ENCODE peak calls at places on chromosomes 11 and 22, in eight cellular contexts. One of them, this sample, is unnamed.

GRCh38 chr11:44763111-44763820 is 36.5 kb downstream of the TSPAN18 start:
- DNase-seq in K562: no peak
- DNase-seq in H1: no peak
- DNase-seq in endothelial cell of umbilical vein: peak; percentile 81
- DNase-seq in HCT116: no peak
- DNase-seq in GM12878: no peak
- DNase-seq in HepG2: no peak
- DNase-seq in GM23338: no peak
- DNase-seq in this sample: no peak

GRCh38 chr22:17706451-17706900 is 67.8 kb downstream of the BID start:
- DNase-seq in K562: peak; percentile 33
- DNase-seq in endothelial cell of umbilical vein: peak; percentile 93
- DNase-seq in HepG2: peak; percentile 36
- DNase-seq in HCT116: peak; percentile 54
- DNase-seq in GM23338: peak; percentile 46
- DNase-seq in H1: no peak
- DNase-seq in GM12878: peak; percentile 89
- DNase-seq in this sample: no peak

GRCh38 chr11:45233121-45233803 is 52.9 kb downstream of the SYT13 start:
- DNase-seq in GM12878: no peak
- DNase-seq in H1: peak; percentile 53
- DNase-seq in HepG2: peak; percentile 47
- DNase-seq in GM23338: peak; percentile 87
- DNase-seq in K562: peak; percentile 81
- DNase-seq in endothelial cell of umbilical vein: peak; percentile 52
- DNase-seq in HCT116: peak; percentile 28
- DNase-seq in this sample: no peak

GRCh38 chr11:10026514-10026913 is 267.5 kb downstream of the SBF2 start:
- DNase-seq in GM12878: no peak
- DNase-seq in H1: no peak
- DNase-seq in HepG2: no peak
- DNase-seq in K562: no peak
- DNase-seq in endothelial cell of umbilical vein: peak; percentile 42
- DNase-seq in GM23338: no peak
- DNase-seq in HCT116: no peak
- DNase-seq in this sample: no peak

GRCh38 chr22:50529416-50530279 is at the start of gene TYMP:
- DNase-seq in HepG2: peak; percentile 19
- DNase-seq in HCT116: no peak
- DNase-seq in GM23338: peak; percentile 43
- DNase-seq in endothelial cell of umbilical vein: no peak
- DNase-seq in K562: no peak
- DNase-seq in GM12878: no peak
- DNase-seq in H1: no peak
- DNase-seq in this sample: no peak

GRCh38 chr11:76666408-76666807 is 4.1 kb downstream of the LRRC32 start:
- DNase-seq in GM12878: no peak
- DNase-seq in K562: no peak
- DNase-seq in HepG2: no peak
- DNase-seq in endothelial cell of umbilical vein: peak; percentile 84
- DNase-seq in HCT116: no peak
- DNase-seq in GM23338: peak; percentile 30
- DNase-seq in H1: no peak
- DNase-seq in this sample: no peak

GRCh38 chr22:40418366-40419201 is 48.2 kb downstream of the SGSM3 start:
- DNase-seq in HCT116: no peak
- DNase-seq in HepG2: no peak
- DNase-seq in GM12878: no peak
- DNase-seq in K562: no peak
- DNase-seq in endothelial cell of umbilical vein: no peak
- DNase-seq in H1: no peak
- DNase-seq in GM23338: no peak
- DNase-seq in this sample: no peak

GRCh38 chr11:119472856-119473222 is 49.9 kb upstream of the THY1 start:
- DNase-seq in K562: no peak
- DNase-seq in H1: no peak
- DNase-seq in endothelial cell of umbilical vein: no peak
- DNase-seq in GM23338: no peak
- DNase-seq in HepG2: no peak
- DNase-seq in HCT116: no peak
- DNase-seq in GM12878: no peak
- DNase-seq in this sample: no peak

GRCh38 chr11:66315498-66315885 is 1.4 kb downstream of the CD248 start:
- DNase-seq in H1: no peak
- DNase-seq in HepG2: no peak
- DNase-seq in GM12878: no peak
- DNase-seq in HCT116: no peak
- DNase-seq in K562: no peak
- DNase-seq in endothelial cell of umbilical vein: no peak
- DNase-seq in GM23338: no peak
- DNase-seq in this sample: no peak

GRCh38 chr11:68146704-68147474 is 25.7 kb upstream of the CHKA start:
- DNase-seq in endothelial cell of umbilical vein: peak; percentile 52
- DNase-seq in K562: peak; percentile 80
- DNase-seq in HepG2: peak; percentile 97
- DNase-seq in GM12878: no peak
- DNase-seq in GM23338: no peak
- DNase-seq in H1: no peak
- DNase-seq in HCT116: no peak
- DNase-seq in this sample: no peak
- TF ChIP-seq POLR2AphosphoS5 in endothelial cell of umbilical vein: no peak
- TF ChIP-seq POLR2AphosphoS5 in K562: no peak
- TF ChIP-seq POLR2AphosphoS5 in HepG2: peak; percentile 91
- TF ChIP-seq POLR2AphosphoS5 in GM12878: no peak
- TF ChIP-seq POLR2AphosphoS5 in GM23338: no peak
- TF ChIP-seq POLR2AphosphoS5 in H1: no peak
- TF ChIP-seq POLR2AphosphoS5 in HCT116: no peak
- TF ChIP-seq POLR2AphosphoS5 in this sample: no peak

GRCh38 chr11:20754957-20755356 is 85.6 kb downstream of the NELL1 start:
- DNase-seq in HCT116: no peak
- DNase-seq in K562: no peak
- DNase-seq in GM23338: peak; percentile 89
- DNase-seq in H1: peak; percentile 34
- DNase-seq in endothelial cell of umbilical vein: no peak
- DNase-seq in HepG2: peak; percentile 2
- DNase-seq in GM12878: no peak
- DNase-seq in this sample: no peak
- TF ChIP-seq EZH2 in HCT116: no peak
- TF ChIP-seq EZH2 in K562: no peak
- TF ChIP-seq EZH2 in GM23338: no peak
- TF ChIP-seq EZH2 in H1: no peak
- TF ChIP-seq EZH2 in endothelial cell of umbilical vein: no peak
- TF ChIP-seq EZH2 in HepG2: no peak
- TF ChIP-seq EZH2 in GM12878: no peak
- TF ChIP-seq EZH2 in this sample: no peak

GRCh38 chr22:38489561-38490133 is 16.5 kb downstream of the DDX17 start:
- DNase-seq in GM12878: no peak
- DNase-seq in H1: no peak
- DNase-seq in HepG2: no peak
- DNase-seq in HCT116: no peak
- DNase-seq in GM23338: no peak
- DNase-seq in endothelial cell of umbilical vein: no peak
- DNase-seq in K562: no peak
- DNase-seq in this sample: no peak
- TF ChIP-seq POLR2AphosphoS5 in GM12878: no peak
- TF ChIP-seq POLR2AphosphoS5 in H1: peak; percentile 37
- TF ChIP-seq POLR2AphosphoS5 in HepG2: no peak
- TF ChIP-seq POLR2AphosphoS5 in HCT116: peak; percentile 29
- TF ChIP-seq POLR2AphosphoS5 in GM23338: no peak
- TF ChIP-seq POLR2AphosphoS5 in endothelial cell of umbilical vein: no peak
- TF ChIP-seq POLR2AphosphoS5 in K562: peak; percentile 13
- TF ChIP-seq POLR2AphosphoS5 in this sample: no peak

GRCh38 chr11:68690671-68691401 is 6.5 kb downstream of the GAL start:
- DNase-seq in GM12878: no peak
- DNase-seq in GM23338: no peak
- DNase-seq in K562: no peak
- DNase-seq in HCT116: no peak
- DNase-seq in H1: no peak
- DNase-seq in HepG2: no peak
- DNase-seq in endothelial cell of umbilical vein: no peak
- DNase-seq in this sample: no peak

GRCh38 chr11:68687986-68688385 is 3.6 kb downstream of the GAL start:
- DNase-seq in GM12878: no peak
- DNase-seq in GM23338: no peak
- DNase-seq in K562: no peak
- DNase-seq in HepG2: no peak
- DNase-seq in endothelial cell of umbilical vein: no peak
- DNase-seq in HCT116: no peak
- DNase-seq in H1: no peak
- DNase-seq in this sample: no peak

GRCh38 chr11:68688881-68689280 is 4.5 kb downstream of the GAL start:
- DNase-seq in H1: no peak
- DNase-seq in HepG2: no peak
- DNase-seq in GM12878: no peak
- DNase-seq in GM23338: no peak
- DNase-seq in endothelial cell of umbilical vein: no peak
- DNase-seq in HCT116: no peak
- DNase-seq in K562: no peak
- DNase-seq in this sample: no peak

GRCh38 chr11:68691402-68691784 is 7.0 kb downstream of the GAL start:
- DNase-seq in HCT116: no peak
- DNase-seq in GM23338: no peak
- DNase-seq in HepG2: no peak
- DNase-seq in GM12878: no peak
- DNase-seq in K562: no peak
- DNase-seq in endothelial cell of umbilical vein: no peak
- DNase-seq in H1: no peak
- DNase-seq in this sample: no peak

DNA sequence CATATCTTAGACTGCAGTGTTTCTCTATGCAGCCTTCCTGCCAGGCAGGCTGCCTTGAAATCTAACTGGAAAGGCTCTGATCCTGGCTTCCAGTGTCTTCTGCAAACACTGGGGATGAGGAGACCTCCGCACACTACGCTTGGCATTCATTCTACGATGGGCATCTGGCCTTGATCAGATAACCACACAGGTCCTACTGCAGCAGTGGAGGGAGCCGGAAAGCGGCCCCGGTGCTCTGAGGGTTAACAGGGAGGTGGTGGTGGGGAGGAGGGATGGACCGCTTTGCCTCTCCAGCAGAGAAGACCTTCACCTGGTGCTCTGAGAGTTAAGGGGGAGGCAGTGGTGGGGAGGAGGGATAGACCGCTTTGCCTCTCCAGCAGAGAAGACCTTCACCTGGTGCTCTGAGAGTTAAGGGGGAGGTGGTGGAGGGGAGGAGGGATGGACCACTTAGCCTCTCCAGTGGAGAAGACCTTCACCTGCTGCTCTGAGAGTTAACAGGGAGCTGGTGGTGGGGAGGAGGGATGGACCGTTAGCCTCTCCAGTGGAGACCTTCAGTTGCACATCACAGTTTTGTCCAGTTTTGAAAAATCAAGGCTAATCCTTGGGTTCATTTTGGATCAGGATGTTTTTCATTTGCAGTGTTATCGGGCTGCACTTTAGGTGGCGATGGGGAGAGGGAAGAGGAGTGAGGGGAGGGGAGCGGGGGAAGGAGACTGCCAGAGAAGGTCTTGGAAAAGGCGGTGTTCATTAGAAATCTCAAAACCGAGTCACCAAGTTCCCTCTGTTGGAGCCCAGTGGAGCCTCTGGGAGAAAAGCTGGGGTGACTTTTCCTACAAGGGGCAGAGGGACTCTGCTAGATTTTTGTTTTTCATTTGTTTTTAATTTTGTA is 5.6 kb downstream of the GAL start:
- DNase-seq in HCT116: no peak
- DNase-seq in endothelial cell of umbilical vein: no peak
- DNase-seq in GM12878: no peak
- DNase-seq in GM23338: no peak
- DNase-seq in K562: no peak
- DNase-seq in HepG2: no peak
- DNase-seq in H1: no peak
- DNase-seq in this sample: no peak
- TF ChIP-seq EZH2 in HCT116: no peak
- TF ChIP-seq EZH2 in endothelial cell of umbilical vein: no peak
- TF ChIP-seq EZH2 in GM12878: no peak
- TF ChIP-seq EZH2 in GM23338: no peak
- TF ChIP-seq EZH2 in K562: no peak
- TF ChIP-seq EZH2 in HepG2: no peak
- TF ChIP-seq EZH2 in H1: no peak
- TF ChIP-seq EZH2 in this sample: no peak

DNA sequence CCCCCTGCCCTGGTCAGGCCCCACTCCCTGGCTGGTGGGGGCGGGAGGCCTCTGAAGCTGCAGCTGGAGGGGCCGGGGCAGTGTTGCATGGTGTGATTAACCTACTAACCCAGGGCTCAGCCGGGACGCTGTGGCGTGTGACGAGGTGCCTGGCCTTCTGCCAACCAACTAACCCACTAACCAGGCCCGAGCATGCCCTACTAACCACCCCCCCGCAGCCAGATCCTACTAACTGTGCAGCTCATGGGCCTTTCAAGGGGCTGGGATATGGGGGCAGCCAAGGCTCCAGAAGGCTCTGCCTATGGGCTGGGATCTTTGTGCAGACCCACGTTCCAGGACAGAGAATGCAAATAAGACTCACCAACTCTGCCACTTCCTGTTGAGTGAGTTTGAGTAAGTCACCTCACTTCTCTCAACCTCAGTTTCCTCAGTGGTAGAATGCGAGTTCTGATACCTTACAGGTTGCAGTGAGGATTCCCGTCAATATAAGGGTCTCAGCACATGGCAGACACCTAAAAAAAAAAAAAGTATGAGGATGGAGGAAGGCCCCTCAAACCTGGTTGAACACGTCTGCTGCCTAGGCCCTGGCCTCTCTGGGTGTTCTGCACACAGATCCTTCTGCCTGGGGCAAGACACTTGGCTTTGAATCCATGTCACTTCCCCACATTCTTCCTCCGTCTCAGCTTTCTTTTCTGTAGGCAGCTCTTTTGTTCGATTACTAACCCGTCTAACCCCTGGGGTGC is 14.1 kb downstream of the MIAT start:
- DNase-seq in HCT116: no peak
- DNase-seq in endothelial cell of umbilical vein: no peak
- DNase-seq in GM23338: peak; percentile 58
- DNase-seq in H1: no peak
- DNase-seq in GM12878: peak; percentile 73
- DNase-seq in K562: no peak
- DNase-seq in HepG2: no peak
- DNase-seq in this sample: no peak
- TF ChIP-seq POLR2AphosphoS5 in HCT116: no peak
- TF ChIP-seq POLR2AphosphoS5 in endothelial cell of umbilical vein: no peak
- TF ChIP-seq POLR2AphosphoS5 in GM23338: no peak
- TF ChIP-seq POLR2AphosphoS5 in H1: no peak
- TF ChIP-seq POLR2AphosphoS5 in GM12878: peak; percentile 63
- TF ChIP-seq POLR2AphosphoS5 in K562: no peak
- TF ChIP-seq POLR2AphosphoS5 in HepG2: no peak
- TF ChIP-seq POLR2AphosphoS5 in this sample: no peak

DNA sequence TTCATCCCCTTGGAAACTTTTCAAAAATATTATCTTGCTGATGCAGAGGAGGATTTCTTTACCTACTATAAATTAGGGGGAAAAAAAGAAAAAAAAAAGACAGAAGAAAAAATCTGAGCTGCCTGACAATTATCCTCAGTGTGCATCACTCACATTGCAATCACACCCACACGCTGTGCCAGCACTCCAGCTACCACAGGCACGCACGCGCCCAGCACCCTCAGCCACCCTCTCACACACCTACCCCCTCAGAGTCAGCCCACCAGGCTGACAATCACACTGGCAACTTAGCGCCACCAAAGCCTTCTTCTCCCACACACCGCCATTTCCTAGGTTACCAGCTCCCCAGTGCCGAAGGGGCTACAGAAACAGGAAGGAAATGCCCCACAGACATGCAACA is 236.1 kb downstream of the KCNA4 start:
- DNase-seq in HepG2: no peak
- DNase-seq in endothelial cell of umbilical vein: no peak
- DNase-seq in K562: no peak
- DNase-seq in GM12878: no peak
- DNase-seq in HCT116: no peak
- DNase-seq in GM23338: peak; percentile 5
- DNase-seq in H1: no peak
- DNase-seq in this sample: no peak
- TF ChIP-seq EZH2 in HepG2: no peak
- TF ChIP-seq EZH2 in endothelial cell of umbilical vein: no peak
- TF ChIP-seq EZH2 in K562: no peak
- TF ChIP-seq EZH2 in GM12878: no peak
- TF ChIP-seq EZH2 in HCT116: no peak
- TF ChIP-seq EZH2 in GM23338: no peak
- TF ChIP-seq EZH2 in H1: no peak
- TF ChIP-seq EZH2 in this sample: no peak

This sample was measured in SK-N-MC.